ENCODE peak calls at places on chromosomes 16 and 17, in five cellular contexts. One of them, this sample, is unnamed.

GRCh38 chr16:53991181-53992056 is 287.5 kb downstream of the FTO start:
- DNase-seq in T-cell: no peak
- DNase-seq in LoVo: no peak
- DNase-seq in activated CD4-positive, alpha-beta T cell treated with anti-CD3 and anti-CD28 coated beads for 48 hours: no peak
- DNase-seq in skeletal muscle cell: peak
- DNase-seq in this sample: peak

GRCh38 chr17:78374631-78375274 is 3.7 kb upstream of the PGS1 start:
- DNase-seq in LoVo: no peak
- DNase-seq in activated CD4-positive, alpha-beta T cell treated with anti-CD3 and anti-CD28 coated beads for 48 hours: no peak
- DNase-seq in skeletal muscle cell: peak
- DNase-seq in T-cell: no peak
- DNase-seq in this sample: peak

GRCh38 chr17:69525920-69526841 is 111.7 kb downstream of the MAP2K6 start:
- DNase-seq in T-cell: no peak
- DNase-seq in LoVo: peak
- DNase-seq in skeletal muscle cell: no peak
- DNase-seq in activated CD4-positive, alpha-beta T cell treated with anti-CD3 and anti-CD28 coated beads for 48 hours: peak
- DNase-seq in this sample: peak

GRCh38 chr16:77767211-77767610 is 21.2 kb upstream of the VAT1L start:
- DNase-seq in T-cell: no peak
- DNase-seq in activated CD4-positive, alpha-beta T cell treated with anti-CD3 and anti-CD28 coated beads for 48 hours: no peak
- DNase-seq in skeletal muscle cell: no peak
- DNase-seq in LoVo: no peak
- DNase-seq in this sample: no peak

GRCh38 chr17:65202833-65203571 is 65.8 kb downstream of the RGS9 start:
- DNase-seq in T-cell: no peak
- DNase-seq in LoVo: no peak
- DNase-seq in skeletal muscle cell: no peak
- DNase-seq in activated CD4-positive, alpha-beta T cell treated with anti-CD3 and anti-CD28 coated beads for 48 hours: no peak
- DNase-seq in this sample: no peak

GRCh38 chr17:68682913-68683312 is 81.7 kb upstream of the FAM20A start:
- DNase-seq in T-cell: no peak
- DNase-seq in LoVo: no peak
- DNase-seq in skeletal muscle cell: no peak
- DNase-seq in activated CD4-positive, alpha-beta T cell treated with anti-CD3 and anti-CD28 coated beads for 48 hours: no peak
- DNase-seq in this sample: no peak

GRCh38 chr16:81405702-81406113 is 38.9 kb upstream of the CMIP start:
- DNase-seq in LoVo: peak
- DNase-seq in skeletal muscle cell: peak
- DNase-seq in activated CD4-positive, alpha-beta T cell treated with anti-CD3 and anti-CD28 coated beads for 48 hours: no peak
- DNase-seq in T-cell: no peak
- DNase-seq in this sample: peak

GRCh38 chr17:65389956-65390355 is 171.5 kb downstream of the AXIN2 start:
- DNase-seq in skeletal muscle cell: peak
- DNase-seq in activated CD4-positive, alpha-beta T cell treated with anti-CD3 and anti-CD28 coated beads for 48 hours: no peak
- DNase-seq in T-cell: no peak
- DNase-seq in LoVo: peak
- DNase-seq in this sample: peak

GRCh38 chr16:9054460-9054859 is 37.0 kb upstream of the HAPSTR1 start:
- DNase-seq in activated CD4-positive, alpha-beta T cell treated with anti-CD3 and anti-CD28 coated beads for 48 hours: no peak
- DNase-seq in skeletal muscle cell: no peak
- DNase-seq in T-cell: no peak
- DNase-seq in LoVo: no peak
- DNase-seq in this sample: no peak

GRCh38 chr17:78257810-78258322 is 26.4 kb downstream of the TMEM235 start:
- DNase-seq in activated CD4-positive, alpha-beta T cell treated with anti-CD3 and anti-CD28 coated beads for 48 hours: peak
- DNase-seq in LoVo: no peak
- DNase-seq in T-cell: peak
- DNase-seq in skeletal muscle cell: no peak
- DNase-seq in this sample: peak

GRCh38 chr16:83906690-83907089 is 7.8 kb downstream of the MLYCD start:
- DNase-seq in skeletal muscle cell: no peak
- DNase-seq in LoVo: no peak
- DNase-seq in activated CD4-positive, alpha-beta T cell treated with anti-CD3 and anti-CD28 coated beads for 48 hours: no peak
- DNase-seq in T-cell: no peak
- DNase-seq in this sample: peak

GRCh38 chr16:10561425-10561824 is 19.0 kb downstream of the EMP2 start:
- DNase-seq in skeletal muscle cell: no peak
- DNase-seq in LoVo: no peak
- DNase-seq in activated CD4-positive, alpha-beta T cell treated with anti-CD3 and anti-CD28 coated beads for 48 hours: no peak
- DNase-seq in T-cell: no peak
- DNase-seq in this sample: no peak

GRCh38 chr17:82332669-82333278 is 792 bp downstream of the SECTM1 start:
- DNase-seq in skeletal muscle cell: no peak
- DNase-seq in T-cell: no peak
- DNase-seq in activated CD4-positive, alpha-beta T cell treated with anti-CD3 and anti-CD28 coated beads for 48 hours: peak
- DNase-seq in LoVo: peak
- DNase-seq in this sample: peak

GRCh38 chr16:70634861-70635260 is 11.5 kb upstream of the IL34 start:
- DNase-seq in LoVo: no peak
- DNase-seq in skeletal muscle cell: peak
- DNase-seq in activated CD4-positive, alpha-beta T cell treated with anti-CD3 and anti-CD28 coated beads for 48 hours: no peak
- DNase-seq in T-cell: no peak
- DNase-seq in this sample: peak

GRCh38 chr17:17186551-17187505 is 19.3 kb downstream of the PLD6 start:
- DNase-seq in LoVo: no peak
- DNase-seq in skeletal muscle cell: no peak
- DNase-seq in activated CD4-positive, alpha-beta T cell treated with anti-CD3 and anti-CD28 coated beads for 48 hours: no peak
- DNase-seq in T-cell: no peak
- DNase-seq in this sample: peak

GRCh38 chr17:69999253-69999652 is 75.8 kb upstream of the KCNJ16 start:
- DNase-seq in LoVo: no peak
- DNase-seq in skeletal muscle cell: no peak
- DNase-seq in activated CD4-positive, alpha-beta T cell treated with anti-CD3 and anti-CD28 coated beads for 48 hours: no peak
- DNase-seq in T-cell: no peak
- DNase-seq in this sample: no peak

GRCh38 chr16:23384878-23385277 is 68.1 kb downstream of the COG7 start:
- DNase-seq in skeletal muscle cell: no peak
- DNase-seq in T-cell: no peak
- DNase-seq in activated CD4-positive, alpha-beta T cell treated with anti-CD3 and anti-CD28 coated beads for 48 hours: no peak
- DNase-seq in LoVo: no peak
- DNase-seq in this sample: no peak

GRCh38 chr17:54662978-54663876 is 237.4 kb upstream of the TOM1L1 start:
- DNase-seq in skeletal muscle cell: no peak
- DNase-seq in LoVo: no peak
- DNase-seq in activated CD4-positive, alpha-beta T cell treated with anti-CD3 and anti-CD28 coated beads for 48 hours: no peak
- DNase-seq in T-cell: no peak
- DNase-seq in this sample: no peak